ENCODE peak calls at places on chromosomes 13 and 19, in nine cellular contexts. P, D, U, Q, H, X, F, E and L are unnamed samples.

GRCh38 chr19:18477042-18477760 is 39.3 kb upstream of the ISYNA1 start:
- DNase-seq in U (no peak), E (no peak), F (no peak), P (no peak), D (peak), Q (no peak), H (no peak), X (no peak), L (no peak)

GRCh38 chr19:35509018-35509652 is 4.3 kb downstream of the DMKN start:
- DNase-seq in F (peak), P (peak), U (peak), E (no peak), H (peak), X (peak), Q (no peak), D (no peak), L (no peak)

GRCh38 chr13:74443623-74444022 is 309.4 kb upstream of the KLF12 start:
- DNase-seq in D (peak), F (no peak), Q (no peak), P (no peak), U (no peak), X (no peak), H (no peak), E (no peak), L (no peak)

GRCh38 chr19:17777840-17778620 is 16.9 kb upstream of the B3GNT3 start:
- DNase-seq in U (peak), Q (no peak), D (peak), P (peak), E (no peak), H (peak), X (no peak), F (peak), L (peak)

GRCh38 chr19:13633522-13633922 is 127.2 kb upstream of the CACNA1A start:
- DNase-seq in F (no peak), D (no peak), U (no peak), Q (no peak), H (no peak), X (no peak), E (no peak), P (no peak), L (no peak)

GRCh38 chr19:35557539-35558399 is 5.7 kb downstream of the ATP4A start:
- DNase-seq in F (peak), X (peak), D (peak), U (peak), P (peak), H (peak), Q (peak), E (no peak), L (no peak)

GRCh38 chr19:12648088-12648487 is 18.5 kb downstream of the MAN2B1 start:
- DNase-seq in E (no peak), D (no peak), X (no peak), Q (no peak), F (no peak), U (no peak), H (no peak), P (peak), L (no peak)

GRCh38 chr13:65540064-65540635 is 1690.0 kb downstream of the PCDH9 start:
- DNase-seq in H (no peak), X (no peak), E (no peak), Q (no peak), F (no peak), U (no peak), D (peak), P (no peak), L (no peak)

GRCh38 chr13:30493670-30494381 is 28.1 kb upstream of the HMGB1 start:
- DNase-seq in F (no peak), H (no peak), D (no peak), X (no peak), E (no peak), P (no peak), Q (no peak), U (no peak), L (no peak)

GRCh38 chr19:54456423-54457373 is 6.9 kb downstream of the LENG9 start:
- DNase-seq in P (peak), U (no peak), E (no peak), X (no peak), F (no peak), D (no peak), H (no peak), Q (no peak), L (no peak)

GRCh38 chr13:98307744-98308524 is 130.9 kb upstream of the RNF113B start:
- DNase-seq in H (no peak), P (no peak), U (no peak), X (no peak), F (no peak), D (peak), Q (no peak), E (peak), L (no peak)

GRCh38 chr13:93882086-93882651 is 597.3 kb downstream of the DCT start:
- DNase-seq in U (no peak), F (no peak), E (no peak), H (no peak), P (no peak), X (no peak), D (peak), Q (no peak), L (no peak)

GRCh38 chr13:76316998-76317527 is 569.1 kb downstream of the KCTD12 start:
- DNase-seq in D (no peak), H (no peak), F (no peak), P (no peak), U (no peak), Q (no peak), E (no peak), X (no peak), L (no peak)

GRCh38 chr13:38763446-38764381 is 76.8 kb downstream of the FREM2 start:
- DNase-seq in X (no peak), U (no peak), H (no peak), D (peak), E (no peak), F (no peak), P (no peak), Q (no peak), L (no peak)

GRCh38 chr19:18904334-18905057 is 8.5 kb upstream of the CERS1 start:
- DNase-seq in D (no peak), X (no peak), F (no peak), P (no peak), Q (peak), H (no peak), E (no peak), U (no peak), L (no peak)

GRCh38 chr13:30978981-30979956 is 46.8 kb downstream of the TEX26 start:
- DNase-seq in H (peak), Q (no peak), P (no peak), E (no peak), U (peak), X (peak), F (no peak), D (no peak), L (peak)

GRCh38 chr13:106468207-106468606 is 67.3 kb downstream of the EFNB2 start:
- DNase-seq in F (no peak), E (no peak), U (no peak), D (no peak), P (no peak), X (no peak), Q (no peak), H (no peak), L (no peak)

GRCh38 chr13:110525328-110526319 is 35.9 kb downstream of the RAB20 start:
- DNase-seq in U (peak), H (no peak), Q (no peak), D (no peak), E (no peak), F (peak), P (peak), X (peak), L (no peak)

GRCh38 chr13:111390522-111391270 is 70.3 kb downstream of the TEX29 start:
- DNase-seq in H (no peak), P (no peak), Q (no peak), U (no peak), F (no peak), E (no peak), X (no peak), D (no peak), L (no peak)

GRCh38 chr13:20128459-20128927 is 32.4 kb downstream of the GJA3 start:
- DNase-seq in X (peak), Q (no peak), F (no peak), D (no peak), U (peak), H (no peak), E (no peak), P (peak), L (no peak)

GRCh38 chr13:46948338-46948737 is 51.5 kb upstream of the HTR2A start:
- DNase-seq in P (no peak), H (no peak), F (no peak), X (no peak), D (no peak), E (no peak), U (no peak), Q (no peak), L (no peak)

GRCh38 chr13:25588336-25589060 is 216.7 kb downstream of the ATP8A2 start:
- DNase-seq in H (no peak), D (no peak), U (no peak), F (no peak), P (no peak), Q (no peak), X (no peak), E (no peak), L (no peak)

GRCh38 chr19:12778020-12778904 is 2.9 kb upstream of the HOOK2 start:
- DNase-seq in F (peak), U (peak), P (peak), E (no peak), X (peak), H (no peak), D (peak), Q (no peak), L (no peak)

GRCh38 chr13:107376393-107377085 is 808.6 kb upstream of the ARGLU1 start:
- DNase-seq in X (no peak), H (no peak), F (no peak), U (no peak), D (no peak), P (no peak), Q (no peak), E (no peak), L (no peak)

GRCh38 chr13:27274631-27275030 is 4.0 kb downstream of the RASL11A start:
- DNase-seq in H (no peak), Q (no peak), P (no peak), E (no peak), D (no peak), F (no peak), X (no peak), U (no peak), L (no peak)

GRCh38 chr19:1237754-1238372 is at the start of gene CBARP:
- DNase-seq in H (no peak), D (peak), U (peak), Q (no peak), X (no peak), E (no peak), F (peak), P (no peak), L (no peak)

GRCh38 chr19:47068246-47068645 is 19.8 kb upstream of the TMEM160 start:
- DNase-seq in D (no peak), X (no peak), P (peak), E (no peak), U (no peak), F (no peak), H (no peak), Q (no peak), L (no peak)

GRCh38 chr13:33112745-33113144 is 96.5 kb downstream of the KL start:
- DNase-seq in F (no peak), U (no peak), Q (no peak), H (no peak), P (no peak), E (no peak), X (no peak), D (peak), L (no peak)

GRCh38 chr19:14699641-14700040 is 9.8 kb downstream of the ZNF333 start:
- DNase-seq in E (no peak), X (no peak), F (no peak), U (no peak), D (no peak), H (no peak), Q (no peak), P (no peak), L (no peak)

GRCh38 chr19:46192990-46193650 is 36.4 kb upstream of the IGFL1 start:
- DNase-seq in H (no peak), E (no peak), X (no peak), D (peak), F (no peak), P (no peak), U (no peak), Q (no peak), L (no peak)

GRCh38 chr19:7010722-7011593 is 10.3 kb downstream of the MBD3L2B start:
- DNase-seq in H (no peak), E (no peak), X (no peak), P (no peak), D (no peak), U (peak), Q (no peak), F (no peak), L (no peak)

GRCh38 chr13:44854264-44855060 is 134.8 kb downstream of the NUFIP1 start:
- DNase-seq in F (no peak), P (no peak), Q (no peak), X (no peak), E (no peak), H (no peak), U (no peak), D (no peak), L (no peak)

GRCh38 chr13:30345426-30346100 is 38.2 kb upstream of the KATNAL1 start:
- DNase-seq in H (no peak), P (no peak), X (no peak), D (no peak), E (no peak), U (no peak), Q (no peak), F (no peak), L (no peak)

GRCh38 chr19:6530385-6531162 is at the start of gene TNFSF9:
- DNase-seq in P (peak), Q (peak), U (peak), F (peak), E (no peak), H (peak), X (peak), D (peak), L (peak)

GRCh38 chr19:7505288-7505681 is 10.6 kb upstream of the ZNF358 start:
- DNase-seq in D (no peak), P (peak), E (no peak), F (no peak), Q (no peak), U (no peak), H (no peak), X (no peak), L (no peak)